ENCODE peak calls at places on chromosomes 5 and 9, in four cellular contexts. One of them, this sample, is unnamed.

GRCh38 chr5:122330881-122331280 is 18.8 kb downstream of the SNCAIP start:
- DNase-seq in K562: no peak
- DNase-seq in GM12878: no peak
- DNase-seq in SK-N-SH: no peak
- DNase-seq in this sample: no peak

GRCh38 chr5:10564838-10565784 is 1.2 kb downstream of the ANKRD33B start:
- DNase-seq in K562: no peak
- DNase-seq in GM12878: no peak
- DNase-seq in SK-N-SH: peak
- DNase-seq in this sample: peak

GRCh38 chr5:74916831-74917710 is 50.9 kb upstream of the FAM169A start:
- DNase-seq in K562: no peak
- DNase-seq in GM12878: no peak
- DNase-seq in SK-N-SH: no peak
- DNase-seq in this sample: no peak

GRCh38 chr5:92653730-92654461 is 927.1 kb downstream of the NR2F1-AS1 start:
- DNase-seq in K562: no peak
- DNase-seq in GM12878: no peak
- DNase-seq in SK-N-SH: no peak
- DNase-seq in this sample: no peak

GRCh38 chr5:50727149-50727496 is 60.7 kb downstream of the PARP8 start:
- DNase-seq in K562: no peak
- DNase-seq in GM12878: no peak
- DNase-seq in SK-N-SH: no peak
- DNase-seq in this sample: no peak

GRCh38 chr9:129682381-129682780 is 16.9 kb downstream of the PRRX2 start:
- DNase-seq in K562: peak
- DNase-seq in GM12878: no peak
- DNase-seq in SK-N-SH: no peak
- DNase-seq in this sample: no peak

GRCh38 chr5:122985006-122985700 is 51.4 kb downstream of the PPIC start:
- DNase-seq in K562: no peak
- DNase-seq in GM12878: no peak
- DNase-seq in SK-N-SH: no peak
- DNase-seq in this sample: no peak

GRCh38 chr5:118441034-118441433 is 547.3 kb downstream of the DTWD2 start:
- DNase-seq in K562: no peak
- DNase-seq in GM12878: no peak
- DNase-seq in SK-N-SH: no peak
- DNase-seq in this sample: no peak

GRCh38 chr5:175246242-175246891 is 197.6 kb downstream of the DRD1 start:
- DNase-seq in K562: no peak
- DNase-seq in GM12878: no peak
- DNase-seq in SK-N-SH: no peak
- DNase-seq in this sample: no peak

GRCh38 chr5:167853421-167853820 is 438.0 kb upstream of the WWC1 start:
- DNase-seq in K562: no peak
- DNase-seq in GM12878: no peak
- DNase-seq in SK-N-SH: no peak
- DNase-seq in this sample: no peak

GRCh38 chr5:117143381-117143780 is 568.8 kb upstream of the SEMA6A start:
- DNase-seq in K562: no peak
- DNase-seq in GM12878: no peak
- DNase-seq in SK-N-SH: no peak
- DNase-seq in this sample: no peak

GRCh38 chr9:134566196-134566822 is 75.3 kb upstream of the COL5A1 start:
- DNase-seq in K562: no peak
- DNase-seq in GM12878: no peak
- DNase-seq in SK-N-SH: no peak
- DNase-seq in this sample: no peak

GRCh38 chr9:132078369-132079356 is 1.0 kb downstream of the MED27 start:
- DNase-seq in K562: peak
- DNase-seq in GM12878: no peak
- DNase-seq in SK-N-SH: peak
- DNase-seq in this sample: no peak

GRCh38 chr5:148730272-148730954 is 76.1 kb upstream of the HTR4 start:
- DNase-seq in K562: no peak
- DNase-seq in GM12878: no peak
- DNase-seq in SK-N-SH: no peak
- DNase-seq in this sample: no peak

GRCh38 chr9:80885894-80886293 is 803.5 kb downstream of the TLE1 start:
- DNase-seq in K562: no peak
- DNase-seq in GM12878: no peak
- DNase-seq in SK-N-SH: no peak
- DNase-seq in this sample: peak

GRCh38 chr9:130835441-130836298 is 616 bp downstream of the ABL1 start:
- DNase-seq in K562: peak
- DNase-seq in GM12878: no peak
- DNase-seq in SK-N-SH: peak
- DNase-seq in this sample: peak
- TF ChIP-seq USF1 in K562: no peak
- TF ChIP-seq USF1 in GM12878: no peak
- TF ChIP-seq USF1 in SK-N-SH: no peak
- TF ChIP-seq USF1 in this sample: no peak

GRCh38 chr9:128150594-128151342 is 1.5 kb downstream of the LCN2 start:
- DNase-seq in K562: peak
- DNase-seq in GM12878: no peak
- DNase-seq in SK-N-SH: peak
- DNase-seq in this sample: peak
- TF ChIP-seq USF1 in K562: no peak
- TF ChIP-seq USF1 in GM12878: no peak
- TF ChIP-seq USF1 in SK-N-SH: no peak
- TF ChIP-seq USF1 in this sample: no peak

GRCh38 chr5:137385064-137385463 is 114.1 kb downstream of the SPOCK1 start:
- DNase-seq in K562: no peak
- DNase-seq in GM12878: no peak
- DNase-seq in SK-N-SH: no peak
- DNase-seq in this sample: no peak

GRCh38 chr5:137392261-137392660 is 106.9 kb downstream of the SPOCK1 start:
- DNase-seq in K562: no peak
- DNase-seq in GM12878: no peak
- DNase-seq in SK-N-SH: no peak
- DNase-seq in this sample: no peak

GRCh38 chr5:137383909-137384308 is 115.2 kb downstream of the SPOCK1 start:
- DNase-seq in K562: no peak
- DNase-seq in GM12878: no peak
- DNase-seq in SK-N-SH: no peak
- DNase-seq in this sample: no peak

GRCh38 chr5:137393196-137393993 is 105.7 kb downstream of the SPOCK1 start:
- DNase-seq in K562: no peak
- DNase-seq in GM12878: no peak
- DNase-seq in SK-N-SH: no peak
- DNase-seq in this sample: no peak

GRCh38 chr5:137389042-137389441 is 110.1 kb downstream of the SPOCK1 start:
- DNase-seq in K562: no peak
- DNase-seq in GM12878: no peak
- DNase-seq in SK-N-SH: no peak
- DNase-seq in this sample: no peak
- TF ChIP-seq USF1 in K562: no peak
- TF ChIP-seq USF1 in GM12878: no peak
- TF ChIP-seq USF1 in SK-N-SH: no peak
- TF ChIP-seq USF1 in this sample: no peak

GRCh38 chr5:173299820-173300219 is 28.4 kb downstream of the STC2 start:
- DNase-seq in K562: no peak
- DNase-seq in GM12878: no peak
- DNase-seq in SK-N-SH: no peak
- DNase-seq in this sample: no peak
- TF ChIP-seq USF1 in K562: no peak
- TF ChIP-seq USF1 in GM12878: no peak
- TF ChIP-seq USF1 in SK-N-SH: no peak
- TF ChIP-seq USF1 in this sample: no peak